ENCODE peak calls at places on chromosomes 16 and 17, in four cellular contexts. One of them, this sample, is unnamed.

GRCh38 chr17:5272313-5272712 is 9.8 kb upstream of the RABEP1 start:
- DNase-seq in stimulated activated naive CD8-positive, alpha-beta T cell treated with anti-CD3 and anti-CD28 coated beads, Interleukin-15, Interleukin-2, amounts not matched to agents 100 U/mL and 50 U/mL, for 24 hours: peak
- DNase-seq in adrenal gland: no peak
- DNase-seq in left cardiac atrium: no peak
- DNase-seq in this sample: peak

GRCh38 chr17:18187816-18188761 is 4.5 kb downstream of the ALKBH5 start:
- DNase-seq in stimulated activated naive CD8-positive, alpha-beta T cell treated with anti-CD3 and anti-CD28 coated beads, Interleukin-15, Interleukin-2, amounts not matched to agents 100 U/mL and 50 U/mL, for 24 hours: peak
- DNase-seq in adrenal gland: peak
- DNase-seq in left cardiac atrium: no peak
- DNase-seq in this sample: peak

GRCh38 chr17:1582374-1582773 is 19.8 kb upstream of the PITPNA start:
- DNase-seq in stimulated activated naive CD8-positive, alpha-beta T cell treated with anti-CD3 and anti-CD28 coated beads, Interleukin-15, Interleukin-2, amounts not matched to agents 100 U/mL and 50 U/mL, for 24 hours: no peak
- DNase-seq in adrenal gland: no peak
- DNase-seq in left cardiac atrium: no peak
- DNase-seq in this sample: no peak

GRCh38 chr17:13337864-13338371 is 263.8 kb downstream of the HS3ST3A1 start:
- DNase-seq in stimulated activated naive CD8-positive, alpha-beta T cell treated with anti-CD3 and anti-CD28 coated beads, Interleukin-15, Interleukin-2, amounts not matched to agents 100 U/mL and 50 U/mL, for 24 hours: peak
- DNase-seq in adrenal gland: peak
- DNase-seq in left cardiac atrium: no peak
- DNase-seq in this sample: peak

GRCh38 chr17:78839762-78840529 is 668 bp downstream of the USP36 start:
- DNase-seq in stimulated activated naive CD8-positive, alpha-beta T cell treated with anti-CD3 and anti-CD28 coated beads, Interleukin-15, Interleukin-2, amounts not matched to agents 100 U/mL and 50 U/mL, for 24 hours: peak
- DNase-seq in adrenal gland: peak
- DNase-seq in left cardiac atrium: peak
- DNase-seq in this sample: peak

GRCh38 chr17:29933379-29933778 is 3.4 kb upstream of the SSH2 start:
- DNase-seq in stimulated activated naive CD8-positive, alpha-beta T cell treated with anti-CD3 and anti-CD28 coated beads, Interleukin-15, Interleukin-2, amounts not matched to agents 100 U/mL and 50 U/mL, for 24 hours: no peak
- DNase-seq in adrenal gland: peak
- DNase-seq in left cardiac atrium: no peak
- DNase-seq in this sample: no peak

GRCh38 chr17:80034977-80035686 is 540 bp downstream of the TBC1D16 start:
- DNase-seq in stimulated activated naive CD8-positive, alpha-beta T cell treated with anti-CD3 and anti-CD28 coated beads, Interleukin-15, Interleukin-2, amounts not matched to agents 100 U/mL and 50 U/mL, for 24 hours: peak
- DNase-seq in adrenal gland: peak
- DNase-seq in left cardiac atrium: peak
- DNase-seq in this sample: peak

GRCh38 chr17:18985475-18985874 is 19.1 kb downstream of the FAM83G start:
- DNase-seq in stimulated activated naive CD8-positive, alpha-beta T cell treated with anti-CD3 and anti-CD28 coated beads, Interleukin-15, Interleukin-2, amounts not matched to agents 100 U/mL and 50 U/mL, for 24 hours: no peak
- DNase-seq in adrenal gland: no peak
- DNase-seq in left cardiac atrium: peak
- DNase-seq in this sample: no peak

GRCh38 chr17:72120878-72121163 is at the start of gene SOX9:
- DNase-seq in stimulated activated naive CD8-positive, alpha-beta T cell treated with anti-CD3 and anti-CD28 coated beads, Interleukin-15, Interleukin-2, amounts not matched to agents 100 U/mL and 50 U/mL, for 24 hours: no peak
- DNase-seq in adrenal gland: peak
- DNase-seq in left cardiac atrium: peak
- DNase-seq in this sample: no peak

GRCh38 chr16:62036101-62036806 is at the start of gene CDH8:
- DNase-seq in stimulated activated naive CD8-positive, alpha-beta T cell treated with anti-CD3 and anti-CD28 coated beads, Interleukin-15, Interleukin-2, amounts not matched to agents 100 U/mL and 50 U/mL, for 24 hours: no peak
- DNase-seq in adrenal gland: no peak
- DNase-seq in left cardiac atrium: no peak
- DNase-seq in this sample: no peak

GRCh38 chr17:75910699-75911098 is 6.0 kb upstream of the MRPL38 start:
- DNase-seq in stimulated activated naive CD8-positive, alpha-beta T cell treated with anti-CD3 and anti-CD28 coated beads, Interleukin-15, Interleukin-2, amounts not matched to agents 100 U/mL and 50 U/mL, for 24 hours: no peak
- DNase-seq in adrenal gland: no peak
- DNase-seq in left cardiac atrium: no peak
- DNase-seq in this sample: no peak

GRCh38 chr16:11370084-11370931 is 25.0 kb downstream of the RMI2 start:
- DNase-seq in stimulated activated naive CD8-positive, alpha-beta T cell treated with anti-CD3 and anti-CD28 coated beads, Interleukin-15, Interleukin-2, amounts not matched to agents 100 U/mL and 50 U/mL, for 24 hours: no peak
- DNase-seq in adrenal gland: peak
- DNase-seq in left cardiac atrium: peak
- DNase-seq in this sample: peak

GRCh38 chr16:20792216-20792615 is 14.1 kb downstream of the ERI2 start:
- DNase-seq in stimulated activated naive CD8-positive, alpha-beta T cell treated with anti-CD3 and anti-CD28 coated beads, Interleukin-15, Interleukin-2, amounts not matched to agents 100 U/mL and 50 U/mL, for 24 hours: no peak
- DNase-seq in adrenal gland: no peak
- DNase-seq in left cardiac atrium: no peak
- DNase-seq in this sample: no peak

GRCh38 chr17:39080416-39081179 is 70.8 kb downstream of the PLXDC1 start:
- DNase-seq in stimulated activated naive CD8-positive, alpha-beta T cell treated with anti-CD3 and anti-CD28 coated beads, Interleukin-15, Interleukin-2, amounts not matched to agents 100 U/mL and 50 U/mL, for 24 hours: no peak
- DNase-seq in adrenal gland: peak
- DNase-seq in left cardiac atrium: peak
- DNase-seq in this sample: no peak

GRCh38 chr16:55280622-55281021 is 43.4 kb upstream of the IRX6 start:
- DNase-seq in stimulated activated naive CD8-positive, alpha-beta T cell treated with anti-CD3 and anti-CD28 coated beads, Interleukin-15, Interleukin-2, amounts not matched to agents 100 U/mL and 50 U/mL, for 24 hours: no peak
- DNase-seq in adrenal gland: no peak
- DNase-seq in left cardiac atrium: no peak
- DNase-seq in this sample: no peak

GRCh38 chr16:66824006-66824405 is 6.8 kb downstream of the NAE1 start:
- DNase-seq in stimulated activated naive CD8-positive, alpha-beta T cell treated with anti-CD3 and anti-CD28 coated beads, Interleukin-15, Interleukin-2, amounts not matched to agents 100 U/mL and 50 U/mL, for 24 hours: no peak
- DNase-seq in adrenal gland: no peak
- DNase-seq in left cardiac atrium: no peak
- DNase-seq in this sample: no peak

GRCh38 chr17:31575043-31575442 is 183.6 kb downstream of the RAB11FIP4 start:
- DNase-seq in stimulated activated naive CD8-positive, alpha-beta T cell treated with anti-CD3 and anti-CD28 coated beads, Interleukin-15, Interleukin-2, amounts not matched to agents 100 U/mL and 50 U/mL, for 24 hours: no peak
- DNase-seq in adrenal gland: no peak
- DNase-seq in left cardiac atrium: no peak
- DNase-seq in this sample: no peak

GRCh38 chr17:76955191-76955590 is 87.0 kb downstream of the MGAT5B start:
- DNase-seq in stimulated activated naive CD8-positive, alpha-beta T cell treated with anti-CD3 and anti-CD28 coated beads, Interleukin-15, Interleukin-2, amounts not matched to agents 100 U/mL and 50 U/mL, for 24 hours: no peak
- DNase-seq in adrenal gland: no peak
- DNase-seq in left cardiac atrium: no peak
- DNase-seq in this sample: no peak

GRCh38 chr17:73420897-73421296 is 109.1 kb upstream of the CDC42EP4 start:
- DNase-seq in stimulated activated naive CD8-positive, alpha-beta T cell treated with anti-CD3 and anti-CD28 coated beads, Interleukin-15, Interleukin-2, amounts not matched to agents 100 U/mL and 50 U/mL, for 24 hours: no peak
- DNase-seq in adrenal gland: no peak
- DNase-seq in left cardiac atrium: no peak
- DNase-seq in this sample: no peak

GRCh38 chr17:62064791-62065563 is at the start of gene MED13:
- DNase-seq in stimulated activated naive CD8-positive, alpha-beta T cell treated with anti-CD3 and anti-CD28 coated beads, Interleukin-15, Interleukin-2, amounts not matched to agents 100 U/mL and 50 U/mL, for 24 hours: peak
- DNase-seq in adrenal gland: peak
- DNase-seq in left cardiac atrium: peak
- DNase-seq in this sample: peak

GRCh38 chr17:61410100-61410551 is 10.5 kb downstream of the TBX2 start:
- DNase-seq in stimulated activated naive CD8-positive, alpha-beta T cell treated with anti-CD3 and anti-CD28 coated beads, Interleukin-15, Interleukin-2, amounts not matched to agents 100 U/mL and 50 U/mL, for 24 hours: no peak
- DNase-seq in adrenal gland: no peak
- DNase-seq in left cardiac atrium: no peak
- DNase-seq in this sample: peak

GRCh38 chr17:8072339-8072726 is 15.2 kb downstream of the ALOX12B start:
- DNase-seq in stimulated activated naive CD8-positive, alpha-beta T cell treated with anti-CD3 and anti-CD28 coated beads, Interleukin-15, Interleukin-2, amounts not matched to agents 100 U/mL and 50 U/mL, for 24 hours: peak
- DNase-seq in adrenal gland: no peak
- DNase-seq in left cardiac atrium: no peak
- DNase-seq in this sample: no peak

GRCh38 chr17:56604691-56605090 is 11.2 kb downstream of the NOG start:
- DNase-seq in stimulated activated naive CD8-positive, alpha-beta T cell treated with anti-CD3 and anti-CD28 coated beads, Interleukin-15, Interleukin-2, amounts not matched to agents 100 U/mL and 50 U/mL, for 24 hours: no peak
- DNase-seq in adrenal gland: no peak
- DNase-seq in left cardiac atrium: no peak
- DNase-seq in this sample: no peak

GRCh38 chr16:3058173-3059030 is 7.0 kb upstream of the IL32 start:
- DNase-seq in stimulated activated naive CD8-positive, alpha-beta T cell treated with anti-CD3 and anti-CD28 coated beads, Interleukin-15, Interleukin-2, amounts not matched to agents 100 U/mL and 50 U/mL, for 24 hours: peak
- DNase-seq in adrenal gland: no peak
- DNase-seq in left cardiac atrium: peak
- DNase-seq in this sample: peak

GRCh38 chr17:42850964-42851363 is at the start of gene AOC3:
- DNase-seq in stimulated activated naive CD8-positive, alpha-beta T cell treated with anti-CD3 and anti-CD28 coated beads, Interleukin-15, Interleukin-2, amounts not matched to agents 100 U/mL and 50 U/mL, for 24 hours: no peak
- DNase-seq in adrenal gland: peak
- DNase-seq in left cardiac atrium: peak
- DNase-seq in this sample: no peak

GRCh38 chr16:14641877-14642276 is 9.1 kb downstream of the BFAR start:
- DNase-seq in stimulated activated naive CD8-positive, alpha-beta T cell treated with anti-CD3 and anti-CD28 coated beads, Interleukin-15, Interleukin-2, amounts not matched to agents 100 U/mL and 50 U/mL, for 24 hours: peak
- DNase-seq in adrenal gland: no peak
- DNase-seq in left cardiac atrium: no peak
- DNase-seq in this sample: peak

GRCh38 chr17:66309793-66310192 is 7.4 kb downstream of the PRKCA start:
- DNase-seq in stimulated activated naive CD8-positive, alpha-beta T cell treated with anti-CD3 and anti-CD28 coated beads, Interleukin-15, Interleukin-2, amounts not matched to agents 100 U/mL and 50 U/mL, for 24 hours: no peak
- DNase-seq in adrenal gland: no peak
- DNase-seq in left cardiac atrium: no peak
- DNase-seq in this sample: no peak

GRCh38 chr16:82824408-82824807 is 197.6 kb downstream of the CDH13 start:
- DNase-seq in stimulated activated naive CD8-positive, alpha-beta T cell treated with anti-CD3 and anti-CD28 coated beads, Interleukin-15, Interleukin-2, amounts not matched to agents 100 U/mL and 50 U/mL, for 24 hours: no peak
- DNase-seq in adrenal gland: no peak
- DNase-seq in left cardiac atrium: no peak
- DNase-seq in this sample: no peak

GRCh38 chr16:88373211-88373610 is 9.5 kb upstream of the ZNF469 start:
- DNase-seq in stimulated activated naive CD8-positive, alpha-beta T cell treated with anti-CD3 and anti-CD28 coated beads, Interleukin-15, Interleukin-2, amounts not matched to agents 100 U/mL and 50 U/mL, for 24 hours: no peak
- DNase-seq in adrenal gland: no peak
- DNase-seq in left cardiac atrium: no peak
- DNase-seq in this sample: no peak

GRCh38 chr16:49754495-49755290 is 101.2 kb downstream of the ZNF423 start:
- DNase-seq in stimulated activated naive CD8-positive, alpha-beta T cell treated with anti-CD3 and anti-CD28 coated beads, Interleukin-15, Interleukin-2, amounts not matched to agents 100 U/mL and 50 U/mL, for 24 hours: no peak
- DNase-seq in adrenal gland: peak
- DNase-seq in left cardiac atrium: peak
- DNase-seq in this sample: no peak

GRCh38 chr16:54236761-54237160 is 49.8 kb downstream of the IRX3 start:
- DNase-seq in stimulated activated naive CD8-positive, alpha-beta T cell treated with anti-CD3 and anti-CD28 coated beads, Interleukin-15, Interleukin-2, amounts not matched to agents 100 U/mL and 50 U/mL, for 24 hours: no peak
- DNase-seq in adrenal gland: no peak
- DNase-seq in left cardiac atrium: no peak
- DNase-seq in this sample: no peak

GRCh38 chr17:65754081-65754480 is 192.6 kb upstream of the AXIN2 start:
- DNase-seq in stimulated activated naive CD8-positive, alpha-beta T cell treated with anti-CD3 and anti-CD28 coated beads, Interleukin-15, Interleukin-2, amounts not matched to agents 100 U/mL and 50 U/mL, for 24 hours: no peak
- DNase-seq in adrenal gland: no peak
- DNase-seq in left cardiac atrium: no peak
- DNase-seq in this sample: no peak

GRCh38 chr16:12917653-12918052 is 16.3 kb downstream of the SHISA9 start:
- DNase-seq in stimulated activated naive CD8-positive, alpha-beta T cell treated with anti-CD3 and anti-CD28 coated beads, Interleukin-15, Interleukin-2, amounts not matched to agents 100 U/mL and 50 U/mL, for 24 hours: no peak
- DNase-seq in adrenal gland: no peak
- DNase-seq in left cardiac atrium: no peak
- DNase-seq in this sample: no peak